ENCODE peak calls at places on chromosome 4, in eight cellular contexts. O is fibroblast of the aortic adventitia, Q is choroid plexus epithelial cell, H is WERI-Rb-1, M is psoas muscle, B is prostate gland, R is A549, J is esophagus squamous epithelium. N is an unnamed sample.

GRCh38 chr4:26369132-26370036 is 48.6 kb downstream of the RBPJ start:
- DNase-seq in O (no peak), Q (no peak), H (no peak), M (no peak), B (no peak), R (peak; percentile 4), J (no peak), N (no peak)

GRCh38 chr4:98006060-98006459 is 137.2 kb downstream of the STPG2 start:
- DNase-seq in O (no peak), Q (no peak), H (no peak), M (no peak), B (no peak), R (no peak), J (no peak), N (no peak)

GRCh38 chr4:71711985-71712348 is 71.9 kb downstream of the GC start:
- DNase-seq in O (peak; percentile 3), Q (no peak), H (no peak), M (no peak), B (no peak), R (no peak), J (no peak), N (no peak)

GRCh38 chr4:38980903-38981676 is 51.1 kb downstream of the TMEM156 start:
- DNase-seq in O (peak; percentile 69), Q (peak; percentile 88), H (no peak), M (no peak), B (no peak), R (no peak), J (no peak), N (no peak)

GRCh38 chr4:52102587-52102986 is 51.5 kb downstream of the SPATA18 start:
- DNase-seq in O (peak; percentile 33), Q (no peak), H (no peak), M (no peak), B (no peak), R (peak; percentile 18), J (no peak), N (no peak)

GRCh38 chr4:113052379-113052951 is 3.0 kb downstream of the ANK2 start:
- DNase-seq in O (peak; percentile 16), Q (peak; percentile 17), H (no peak), M (no peak), B (no peak), R (no peak), J (no peak), N (peak; percentile 45)

GRCh38 chr4:185255868-185256267 is 46.5 kb downstream of the SNX25 start:
- DNase-seq in O (no peak), Q (no peak), H (no peak), M (no peak), B (no peak), R (no peak), J (no peak), N (no peak)

GRCh38 chr4:113693993-113694392 is 67.5 kb downstream of the CAMK2D start:
- DNase-seq in O (no peak), Q (no peak), H (no peak), M (no peak), B (no peak), R (no peak), J (no peak), N (no peak)

GRCh38 chr4:70678383-70678999 is 9.8 kb upstream of the UTP3 start:
- DNase-seq in O (no peak), Q (no peak), H (no peak), M (no peak), B (no peak), R (no peak), J (no peak), N (peak; percentile 81)

GRCh38 chr4:118732591-118733330 is 47.6 kb downstream of the METTL14 start:
- DNase-seq in O (peak; percentile 76), Q (peak; percentile 63), H (no peak), M (no peak), B (no peak), R (no peak), J (no peak), N (no peak)

GRCh38 chr4:126247409-126247808 is 932.7 kb downstream of the FAT4 start:
- DNase-seq in O (no peak), Q (no peak), H (no peak), M (no peak), B (no peak), R (no peak), J (no peak), N (no peak)

GRCh38 chr4:52588097-52588496 is 71.0 kb downstream of the USP46 start:
- DNase-seq in O (peak; percentile 11), Q (peak; percentile 41), H (peak; percentile 22), M (peak; percentile 51), B (no peak), R (peak; percentile 23), J (no peak), N (no peak)

GRCh38 chr4:149031399-149031798 is 589.2 kb upstream of the NR3C2 start:
- DNase-seq in O (peak; percentile 8), Q (peak; percentile 39), H (no peak), M (no peak), B (no peak), R (no peak), J (no peak), N (no peak)

GRCh38 chr4:189021831-189022230 is 882.6 kb downstream of the TRIML1 start:
- DNase-seq in O (peak; percentile 1), Q (no peak), H (no peak), M (no peak), B (no peak), R (peak; percentile 53), J (no peak), N (no peak)
- TF ChIP-seq CTCF in O (no peak), Q (no peak), H (no peak), M (no peak), B (no peak), R (no peak), J (no peak), N (no peak)

DNA sequence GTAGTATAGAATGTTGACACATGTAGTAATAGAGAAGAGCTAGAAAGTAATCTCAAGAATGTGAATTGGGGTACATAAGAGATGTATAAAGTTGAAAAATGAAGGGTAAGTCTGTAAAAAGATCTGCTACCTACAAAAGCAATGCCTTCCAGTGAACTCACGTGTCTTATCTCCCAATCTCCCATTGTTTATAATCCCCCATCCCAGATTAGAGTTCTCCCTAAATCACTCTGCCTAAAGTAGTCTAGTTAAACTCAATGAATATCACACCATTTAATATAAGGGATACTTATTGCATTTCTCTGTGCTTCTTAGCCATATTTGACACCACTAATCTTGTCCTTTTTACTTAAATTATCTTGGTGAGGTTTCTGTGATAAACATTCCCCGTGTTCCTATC is 6.6 kb downstream of the TECRL start:
- DNase-seq in O (no peak), Q (no peak), H (no peak), M (no peak), B (no peak), R (no peak), J (no peak), N (no peak)
- TF ChIP-seq CTCF in O (no peak), Q (no peak), H (no peak), M (no peak), B (no peak), R (no peak), J (no peak), N (no peak)

DNA sequence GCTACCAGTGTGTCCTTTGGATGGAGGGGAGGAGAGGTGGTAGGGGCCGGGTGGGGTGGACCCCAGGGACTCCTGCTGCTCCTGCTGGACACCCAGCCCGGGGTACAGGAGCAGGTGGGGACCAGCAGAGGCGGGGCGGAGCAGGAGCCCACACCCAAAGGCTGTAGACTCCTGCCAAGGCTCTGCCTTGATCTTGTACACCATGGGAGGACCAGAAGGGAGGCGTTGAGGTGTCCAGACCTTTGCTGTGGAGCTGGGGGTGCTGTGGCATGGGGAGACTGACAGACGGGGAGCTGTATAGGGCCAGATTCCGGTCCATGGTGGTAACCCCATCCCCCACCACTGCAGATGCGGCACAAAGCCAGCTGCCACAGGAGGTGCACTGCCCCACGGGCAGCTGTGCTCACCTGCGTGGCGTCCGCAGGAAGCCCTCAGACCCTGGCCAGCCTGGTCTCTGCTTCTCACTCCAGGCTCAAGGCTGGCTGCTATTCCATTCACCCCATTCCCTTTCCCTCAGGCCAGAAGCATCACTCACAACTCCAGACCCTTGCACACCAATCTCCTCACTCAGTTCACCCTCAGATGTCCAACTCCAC is 5.0 kb upstream of the SLC26A1 start:
- DNase-seq in O (no peak), Q (no peak), H (no peak), M (no peak), B (no peak), R (no peak), J (no peak), N (no peak)
- TF ChIP-seq CTCF in O (no peak), Q (no peak), H (no peak), M (no peak), B (no peak), R (no peak), J (no peak), N (no peak)

GRCh38 chr4:6110681-6111353 is 89.5 kb downstream of the JAKMIP1 start:
- DNase-seq in O (no peak), Q (no peak), H (no peak), M (no peak), B (no peak), R (no peak), J (no peak), N (no peak)

GRCh38 chr4:6112606-6113290 is 87.6 kb downstream of the JAKMIP1 start:
- DNase-seq in O (no peak), Q (no peak), H (no peak), M (no peak), B (no peak), R (no peak), J (no peak), N (no peak)

GRCh38 chr4:6111354-6111930 is 88.9 kb downstream of the JAKMIP1 start:
- DNase-seq in O (no peak), Q (no peak), H (no peak), M (no peak), B (no peak), R (no peak), J (no peak), N (no peak)

GRCh38 chr4:6107886-6108285 is 89.7 kb upstream of the C4orf50 start:
- DNase-seq in O (no peak), Q (no peak), H (no peak), M (no peak), B (no peak), R (no peak), J (no peak), N (no peak)

DNA sequence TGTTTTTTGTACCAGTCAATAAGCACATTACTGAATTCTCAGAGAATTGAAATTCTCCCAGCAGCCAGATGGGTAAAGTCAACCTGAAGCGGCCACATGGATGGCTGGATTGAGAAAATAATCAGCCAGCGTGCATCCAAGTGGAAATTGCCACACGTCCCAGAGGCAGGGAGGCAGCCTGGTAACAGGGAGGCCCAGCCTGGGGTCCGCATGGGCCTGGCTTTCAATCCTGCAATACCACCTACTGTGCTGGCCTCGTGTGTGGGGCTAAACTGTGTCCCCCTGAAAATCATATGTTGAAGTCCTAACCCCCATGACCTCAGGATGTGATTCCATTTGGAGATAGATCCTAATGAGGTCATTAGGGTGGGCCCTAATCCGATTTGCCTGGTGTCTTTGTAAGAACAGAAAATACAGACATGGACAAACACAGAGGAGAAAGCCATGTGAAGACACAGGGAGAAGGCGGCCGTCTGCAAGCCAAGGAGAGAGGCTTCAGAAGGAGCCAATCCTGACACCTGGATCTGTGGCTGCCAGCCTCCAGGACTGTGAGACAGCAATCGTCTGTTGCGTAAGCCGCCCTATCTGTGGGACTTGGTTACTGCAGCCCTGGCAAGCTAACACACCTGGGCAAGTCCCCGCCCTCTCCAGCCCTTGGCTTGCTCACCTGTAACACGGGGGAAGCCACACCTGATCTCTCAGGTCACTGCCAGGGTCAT is 90.3 kb downstream of the JAKMIP1 start:
- DNase-seq in O (no peak), Q (no peak), H (peak; percentile 86), M (no peak), B (no peak), R (peak; percentile 26), J (no peak), N (no peak)
- TF ChIP-seq CTCF in O (no peak), Q (no peak), H (peak; percentile 94), M (no peak), B (peak; percentile 28), R (no peak), J (peak; percentile 44), N (peak; percentile 66)

N was measured in GM12864.